ENCODE peak calls at places on chromosomes 5 and 9, in six cellular contexts. One of them, this sample, is unnamed.

GRCh38 chr9:37620386-37620785 is 28.0 kb upstream of the TOMM5 start:
- DNase-seq in neural crest cell: no peak
- DNase-seq in PC-3: no peak
- DNase-seq in lung: no peak
- DNase-seq in BJ: no peak
- DNase-seq in fibroblast of mammary gland: no peak
- DNase-seq in this sample: no peak

GRCh38 chr9:127979333-127980055 is 1.3 kb downstream of the EEIG1 start:
- DNase-seq in neural crest cell: peak
- DNase-seq in PC-3: peak
- DNase-seq in lung: peak
- DNase-seq in BJ: no peak
- DNase-seq in fibroblast of mammary gland: peak
- DNase-seq in this sample: peak

GRCh38 chr5:40033411-40033810 is 608.6 kb upstream of the DAB2 start:
- DNase-seq in neural crest cell: no peak
- DNase-seq in PC-3: no peak
- DNase-seq in lung: no peak
- DNase-seq in BJ: no peak
- DNase-seq in fibroblast of mammary gland: no peak
- DNase-seq in this sample: no peak

GRCh38 chr5:10470669-10471068 is 29.0 kb downstream of the ROPN1L start:
- DNase-seq in neural crest cell: no peak
- DNase-seq in PC-3: no peak
- DNase-seq in lung: no peak
- DNase-seq in BJ: no peak
- DNase-seq in fibroblast of mammary gland: no peak
- DNase-seq in this sample: no peak

GRCh38 chr9:95055851-95056551 is 261.5 kb downstream of the FANCC start:
- DNase-seq in neural crest cell: no peak
- DNase-seq in PC-3: no peak
- DNase-seq in lung: no peak
- DNase-seq in BJ: no peak
- DNase-seq in fibroblast of mammary gland: peak
- DNase-seq in this sample: no peak

GRCh38 chr5:39598641-39599248 is 174.0 kb upstream of the DAB2 start:
- DNase-seq in neural crest cell: no peak
- DNase-seq in PC-3: no peak
- DNase-seq in lung: no peak
- DNase-seq in BJ: no peak
- DNase-seq in fibroblast of mammary gland: no peak
- DNase-seq in this sample: no peak

GRCh38 chr5:111399113-111399512 is 113.2 kb downstream of the STARD4 start:
- DNase-seq in neural crest cell: no peak
- DNase-seq in PC-3: no peak
- DNase-seq in lung: no peak
- DNase-seq in BJ: no peak
- DNase-seq in fibroblast of mammary gland: no peak
- DNase-seq in this sample: no peak

GRCh38 chr9:127540664-127541041 is 71.4 kb upstream of the STXBP1 start:
- DNase-seq in neural crest cell: no peak
- DNase-seq in PC-3: peak
- DNase-seq in lung: peak
- DNase-seq in BJ: no peak
- DNase-seq in fibroblast of mammary gland: peak
- DNase-seq in this sample: no peak

GRCh38 chr5:92391-93220 is 638 bp downstream of the PLEKHG4B start:
- DNase-seq in neural crest cell: no peak
- DNase-seq in PC-3: no peak
- DNase-seq in lung: no peak
- DNase-seq in BJ: no peak
- DNase-seq in fibroblast of mammary gland: no peak
- DNase-seq in this sample: no peak

GRCh38 chr5:43192558-43193170 is 639 bp downstream of the NIM1K start:
- DNase-seq in neural crest cell: peak
- DNase-seq in PC-3: peak
- DNase-seq in lung: no peak
- DNase-seq in BJ: no peak
- DNase-seq in fibroblast of mammary gland: peak
- DNase-seq in this sample: no peak

GRCh38 chr5:141420855-141421488 is at the start of gene PCDHGA11:
- DNase-seq in neural crest cell: no peak
- DNase-seq in PC-3: no peak
- DNase-seq in lung: no peak
- DNase-seq in BJ: no peak
- DNase-seq in fibroblast of mammary gland: peak
- DNase-seq in this sample: no peak

GRCh38 chr5:104177651-104178050 is 615.1 kb upstream of the NUDT12 start:
- DNase-seq in neural crest cell: no peak
- DNase-seq in PC-3: no peak
- DNase-seq in lung: no peak
- DNase-seq in BJ: no peak
- DNase-seq in fibroblast of mammary gland: no peak
- DNase-seq in this sample: no peak

GRCh38 chr5:100890514-100891008 is 12.5 kb downstream of the ST8SIA4 start:
- DNase-seq in neural crest cell: no peak
- DNase-seq in PC-3: peak
- DNase-seq in lung: no peak
- DNase-seq in BJ: no peak
- DNase-seq in fibroblast of mammary gland: no peak
- DNase-seq in this sample: no peak

GRCh38 chr5:28648108-28648507 is 1609.7 kb upstream of the CDH9 start:
- DNase-seq in neural crest cell: no peak
- DNase-seq in PC-3: peak
- DNase-seq in lung: no peak
- DNase-seq in BJ: no peak
- DNase-seq in fibroblast of mammary gland: no peak
- DNase-seq in this sample: no peak
- TF ChIP-seq CTCF in neural crest cell: peak
- TF ChIP-seq CTCF in PC-3: peak
- TF ChIP-seq CTCF in lung: no peak
- TF ChIP-seq CTCF in BJ: no peak
- TF ChIP-seq CTCF in fibroblast of mammary gland: no peak
- TF ChIP-seq CTCF in this sample: no peak

GRCh38 chr5:158770506-158770905 is 329.2 kb downstream of the EBF1 start:
- DNase-seq in neural crest cell: no peak
- DNase-seq in PC-3: peak
- DNase-seq in lung: no peak
- DNase-seq in BJ: no peak
- DNase-seq in fibroblast of mammary gland: peak
- DNase-seq in this sample: no peak
- TF ChIP-seq CTCF in neural crest cell: peak
- TF ChIP-seq CTCF in PC-3: peak
- TF ChIP-seq CTCF in lung: no peak
- TF ChIP-seq CTCF in BJ: peak
- TF ChIP-seq CTCF in fibroblast of mammary gland: peak
- TF ChIP-seq CTCF in this sample: no peak

DNA sequence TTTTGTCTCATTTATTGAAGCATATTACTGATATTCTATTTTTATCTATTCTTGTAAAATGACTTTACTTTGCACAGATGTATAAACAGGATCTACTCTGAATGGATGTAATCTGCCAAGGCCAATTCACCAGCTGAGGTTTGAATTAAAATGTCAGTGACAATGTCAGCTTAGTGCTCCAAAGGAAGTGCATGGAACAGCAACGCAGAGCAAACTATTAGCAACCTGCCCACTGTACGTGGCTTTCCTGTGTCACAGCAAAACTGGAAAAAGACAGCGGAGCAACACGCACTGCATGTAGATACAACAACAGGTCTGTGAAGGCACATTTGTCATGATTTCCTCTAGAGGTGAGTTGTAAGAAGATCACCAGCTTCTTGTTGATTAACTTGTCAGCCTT is 409.4 kb downstream of the MED10 start:
- DNase-seq in neural crest cell: no peak
- DNase-seq in PC-3: no peak
- DNase-seq in lung: no peak
- DNase-seq in BJ: no peak
- DNase-seq in fibroblast of mammary gland: no peak
- DNase-seq in this sample: no peak
- TF ChIP-seq CTCF in neural crest cell: no peak
- TF ChIP-seq CTCF in PC-3: no peak
- TF ChIP-seq CTCF in lung: no peak
- TF ChIP-seq CTCF in BJ: no peak
- TF ChIP-seq CTCF in fibroblast of mammary gland: no peak
- TF ChIP-seq CTCF in this sample: no peak

GRCh38 chr5:173172166-173172565 is 27.8 kb downstream of the BNIP1 start:
- DNase-seq in neural crest cell: no peak
- DNase-seq in PC-3: no peak
- DNase-seq in lung: no peak
- DNase-seq in BJ: no peak
- DNase-seq in fibroblast of mammary gland: no peak
- DNase-seq in this sample: no peak
- TF ChIP-seq CTCF in neural crest cell: no peak
- TF ChIP-seq CTCF in PC-3: no peak
- TF ChIP-seq CTCF in lung: no peak
- TF ChIP-seq CTCF in BJ: no peak
- TF ChIP-seq CTCF in fibroblast of mammary gland: no peak
- TF ChIP-seq CTCF in this sample: no peak

GRCh38 chr5:31049461-31049860 is 144.0 kb upstream of the CDH6 start:
- DNase-seq in neural crest cell: no peak
- DNase-seq in PC-3: peak
- DNase-seq in lung: no peak
- DNase-seq in BJ: no peak
- DNase-seq in fibroblast of mammary gland: no peak
- DNase-seq in this sample: no peak

GRCh38 chr5:31047621-31048020 is 145.9 kb upstream of the CDH6 start:
- DNase-seq in neural crest cell: no peak
- DNase-seq in PC-3: no peak
- DNase-seq in lung: no peak
- DNase-seq in BJ: no peak
- DNase-seq in fibroblast of mammary gland: no peak
- DNase-seq in this sample: no peak

GRCh38 chr5:31048282-31048974 is 145.1 kb upstream of the CDH6 start:
- DNase-seq in neural crest cell: no peak
- DNase-seq in PC-3: no peak
- DNase-seq in lung: no peak
- DNase-seq in BJ: no peak
- DNase-seq in fibroblast of mammary gland: no peak
- DNase-seq in this sample: no peak

GRCh38 chr5:31049933-31050704 is 143.4 kb upstream of the CDH6 start:
- DNase-seq in neural crest cell: no peak
- DNase-seq in PC-3: peak
- DNase-seq in lung: no peak
- DNase-seq in BJ: no peak
- DNase-seq in fibroblast of mammary gland: no peak
- DNase-seq in this sample: no peak

GRCh38 chr5:31048975-31049290 is 144.6 kb upstream of the CDH6 start:
- DNase-seq in neural crest cell: no peak
- DNase-seq in PC-3: no peak
- DNase-seq in lung: no peak
- DNase-seq in BJ: no peak
- DNase-seq in fibroblast of mammary gland: no peak
- DNase-seq in this sample: no peak
- TF ChIP-seq CTCF in neural crest cell: no peak
- TF ChIP-seq CTCF in PC-3: no peak
- TF ChIP-seq CTCF in lung: no peak
- TF ChIP-seq CTCF in BJ: no peak
- TF ChIP-seq CTCF in fibroblast of mammary gland: no peak
- TF ChIP-seq CTCF in this sample: no peak

GRCh38 chr9:125241000-125241862 is at the start of gene HSPA5:
- DNase-seq in neural crest cell: peak
- DNase-seq in PC-3: peak
- DNase-seq in lung: peak
- DNase-seq in BJ: peak
- DNase-seq in fibroblast of mammary gland: peak
- DNase-seq in this sample: peak
- TF ChIP-seq CTCF in neural crest cell: peak
- TF ChIP-seq CTCF in PC-3: no peak
- TF ChIP-seq CTCF in lung: no peak
- TF ChIP-seq CTCF in BJ: peak
- TF ChIP-seq CTCF in fibroblast of mammary gland: no peak
- TF ChIP-seq CTCF in this sample: no peak

DNA sequence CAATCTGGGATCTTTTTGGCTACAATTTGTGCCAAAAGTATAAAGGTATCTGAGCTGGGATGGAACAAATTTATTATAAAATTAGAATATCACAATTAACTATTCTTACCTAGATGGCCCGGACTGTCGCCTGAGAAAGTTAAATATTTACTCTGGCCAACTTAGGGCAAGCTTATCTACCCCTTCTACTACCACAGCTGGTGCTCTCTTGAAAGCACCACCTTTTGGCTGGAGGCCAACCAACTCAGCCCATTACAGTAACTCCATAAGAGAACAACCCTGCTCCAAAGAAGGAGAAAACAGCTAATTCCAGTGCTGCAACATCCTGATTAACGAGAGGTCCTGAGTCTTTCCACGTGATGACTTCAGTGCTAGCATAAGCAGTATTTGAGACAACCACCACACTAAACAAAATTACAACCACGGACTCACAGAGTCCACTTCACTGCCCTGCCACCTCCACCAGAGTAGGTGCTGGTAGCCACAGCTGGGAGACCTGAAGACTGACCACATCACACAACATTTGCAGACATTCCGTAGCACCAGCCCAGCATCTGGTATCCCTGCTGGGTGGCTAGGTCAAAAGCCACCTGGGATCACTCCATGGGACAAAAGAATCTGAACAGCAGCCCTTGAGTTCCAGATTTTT is 43.2 kb downstream of the RGMB start:
- DNase-seq in neural crest cell: no peak
- DNase-seq in PC-3: no peak
- DNase-seq in lung: peak
- DNase-seq in BJ: no peak
- DNase-seq in fibroblast of mammary gland: no peak
- DNase-seq in this sample: no peak
- TF ChIP-seq CTCF in neural crest cell: no peak
- TF ChIP-seq CTCF in PC-3: no peak
- TF ChIP-seq CTCF in lung: no peak
- TF ChIP-seq CTCF in BJ: no peak
- TF ChIP-seq CTCF in fibroblast of mammary gland: no peak
- TF ChIP-seq CTCF in this sample: no peak

GRCh38 chr5:77437194-77437593 is 54.9 kb downstream of the WDR41 start:
- DNase-seq in neural crest cell: no peak
- DNase-seq in PC-3: peak
- DNase-seq in lung: no peak
- DNase-seq in BJ: no peak
- DNase-seq in fibroblast of mammary gland: no peak
- DNase-seq in this sample: no peak
- TF ChIP-seq CTCF in neural crest cell: peak
- TF ChIP-seq CTCF in PC-3: peak
- TF ChIP-seq CTCF in lung: no peak
- TF ChIP-seq CTCF in BJ: peak
- TF ChIP-seq CTCF in fibroblast of mammary gland: no peak
- TF ChIP-seq CTCF in this sample: peak

DNA sequence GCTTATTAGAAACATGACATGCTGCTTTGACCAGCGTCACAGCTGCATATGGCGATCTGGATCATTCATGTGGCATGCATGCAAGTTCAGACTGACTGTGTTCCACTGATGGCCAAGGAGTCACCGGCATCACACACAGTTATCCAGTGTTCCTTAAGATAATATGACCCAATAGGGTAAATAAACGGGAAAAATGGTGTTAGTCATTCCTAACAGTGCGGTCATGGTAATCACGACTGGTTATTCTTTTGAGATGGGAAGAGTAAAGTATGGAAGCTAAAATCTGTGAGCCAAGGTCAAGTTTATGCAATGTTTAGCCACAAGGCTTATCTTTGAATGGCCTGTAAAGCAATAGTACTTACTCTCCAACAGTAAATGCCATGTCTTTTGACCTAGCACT is 29.3 kb upstream of the LVRN start:
- DNase-seq in neural crest cell: no peak
- DNase-seq in PC-3: peak
- DNase-seq in lung: no peak
- DNase-seq in BJ: no peak
- DNase-seq in fibroblast of mammary gland: no peak
- DNase-seq in this sample: no peak
- TF ChIP-seq CTCF in neural crest cell: no peak
- TF ChIP-seq CTCF in PC-3: no peak
- TF ChIP-seq CTCF in lung: no peak
- TF ChIP-seq CTCF in BJ: no peak
- TF ChIP-seq CTCF in fibroblast of mammary gland: no peak
- TF ChIP-seq CTCF in this sample: no peak